ENCODE peak calls at places on chromosomes 5 and 9, in ten cellular contexts. G, D, W, U, K, M, X, Q, B and O are unnamed samples.

GRCh38 chr9:11092974-11093373 is 480.2 kb upstream of the PTPRD start:
- DNase-seq in G (no peak), D (no peak), W (no peak), U (no peak), K (no peak), M (no peak), X (no peak), Q (no peak), B (no peak), O (no peak)

GRCh38 chr9:68728731-68729130 is 23.7 kb downstream of the PIP5K1B start:
- DNase-seq in G (no peak), D (no peak), W (no peak), U (no peak), K (no peak), M (no peak), X (no peak), Q (no peak), B (no peak), O (no peak)

GRCh38 chr9:130054820-130055219 is 1.1 kb downstream of the GPR107 start:
- DNase-seq in G (no peak), D (no peak), W (no peak), U (no peak), K (no peak), M (no peak), X (no peak), Q (no peak), B (no peak), O (no peak)

GRCh38 chr9:129138476-129139232 is 27.4 kb downstream of the PTPA start:
- DNase-seq in G (no peak), D (no peak), W (no peak), U (peak), K (peak), M (peak), X (peak), Q (no peak), B (peak), O (no peak)

GRCh38 chr5:91848453-91848852 is 465.3 kb upstream of the ARRDC3 start:
- DNase-seq in G (no peak), D (no peak), W (no peak), U (no peak), K (peak), M (peak), X (peak), Q (no peak), B (no peak), O (no peak)

GRCh38 chr9:131072871-131073237 is 23.5 kb upstream of the AIF1L start:
- DNase-seq in G (no peak), D (no peak), W (no peak), U (no peak), K (no peak), M (no peak), X (no peak), Q (no peak), B (no peak), O (no peak)

GRCh38 chr9:109799792-109800191 is 19.8 kb downstream of the PALM2AKAP2 start:
- DNase-seq in G (no peak), D (no peak), W (no peak), U (no peak), K (peak), M (peak), X (peak), Q (no peak), B (no peak), O (no peak)

GRCh38 chr5:20601678-20602100 is 613.7 kb upstream of the CDH18 start:
- DNase-seq in G (no peak), D (no peak), W (no peak), U (peak), K (peak), M (peak), X (peak), Q (no peak), B (no peak), O (peak)

GRCh38 chr5:124773291-124774001 is 27.0 kb upstream of the ZNF608 start:
- DNase-seq in G (no peak), D (peak), W (no peak), U (no peak), K (no peak), M (no peak), X (no peak), Q (no peak), B (no peak), O (no peak)

GRCh38 chr5:61298580-61298979 is 33.5 kb upstream of the ZSWIM6 start:
- DNase-seq in G (no peak), D (no peak), W (no peak), U (no peak), K (peak), M (no peak), X (no peak), Q (no peak), B (no peak), O (no peak)